ENCODE peak calls at places on chromosome 18, in ten cellular contexts. D, Q, N, L, P, C, H, O, A and Z are unnamed samples.

GRCh38 chr18:29191263-29191662 is 1014.3 kb upstream of the CDH2 start:
- DNase-seq in D (peak), Q (peak), N (no peak), L (no peak), P (no peak), C (no peak), H (no peak), O (no peak), A (no peak), Z (no peak)

GRCh38 chr18:33812186-33812585 is 234.2 kb downstream of the ASXL3 start:
- DNase-seq in D (no peak), Q (peak), N (no peak), L (no peak), P (no peak), C (no peak), H (no peak), O (no peak), A (no peak), Z (no peak)

GRCh38 chr18:48356909-48357631 is 52.1 kb downstream of the ZBTB7C start:
- DNase-seq in D (no peak), Q (no peak), N (no peak), L (no peak), P (no peak), C (no peak), H (no peak), O (no peak), A (no peak), Z (no peak)

GRCh38 chr18:26383454-26384270 is 157.4 kb downstream of the TAF4B start:
- DNase-seq in D (peak), Q (peak), N (no peak), L (no peak), P (peak), C (no peak), H (peak), O (no peak), A (no peak), Z (no peak)

GRCh38 chr18:63843008-63843407 is 44.5 kb upstream of the SERPINB2 start:
- DNase-seq in D (peak), Q (no peak), N (no peak), L (no peak), P (no peak), C (no peak), H (no peak), O (no peak), A (no peak), Z (no peak)

GRCh38 chr18:46260016-46260878 is 156.1 kb downstream of the HAUS1 start:
- DNase-seq in D (peak), Q (no peak), N (no peak), L (no peak), P (no peak), C (no peak), H (no peak), O (no peak), A (no peak), Z (no peak)

GRCh38 chr18:6055711-6056110 is 160.4 kb upstream of the TMEM200C start:
- DNase-seq in D (peak), Q (no peak), N (no peak), L (no peak), P (no peak), C (no peak), H (no peak), O (no peak), A (no peak), Z (no peak)

GRCh38 chr18:73749304-73749703 is 398.3 kb downstream of the FBXO15 start:
- DNase-seq in D (no peak), Q (no peak), N (no peak), L (no peak), P (no peak), C (no peak), H (no peak), O (no peak), A (no peak), Z (no peak)

GRCh38 chr18:421236-422155 is 79.0 kb downstream of the COLEC12 start:
- DNase-seq in D (peak), Q (peak), N (no peak), L (no peak), P (no peak), C (no peak), H (no peak), O (no peak), A (no peak), Z (no peak)

GRCh38 chr18:36307513-36307912 is 10.0 kb downstream of the FHOD3 start:
- DNase-seq in D (peak), Q (no peak), N (no peak), L (no peak), P (no peak), C (no peak), H (no peak), O (no peak), A (no peak), Z (no peak)

GRCh38 chr18:40413160-40413559 is 1541.9 kb upstream of the PIK3C3 start:
- DNase-seq in D (peak), Q (peak), N (no peak), L (no peak), P (no peak), C (no peak), H (peak), O (no peak), A (peak), Z (no peak)

GRCh38 chr18:49399003-49399402 is 61.4 kb downstream of the DYM start:
- DNase-seq in D (no peak), Q (peak), N (no peak), L (no peak), P (no peak), C (no peak), H (peak), O (no peak), A (no peak), Z (no peak)

GRCh38 chr18:3057526-3057925 is 44.6 kb upstream of the LPIN2 start:
- DNase-seq in D (no peak), Q (no peak), N (no peak), L (no peak), P (no peak), C (no peak), H (no peak), O (no peak), A (no peak), Z (no peak)

GRCh38 chr18:40293311-40293710 is 1661.7 kb upstream of the PIK3C3 start:
- DNase-seq in D (peak), Q (peak), N (no peak), L (no peak), P (no peak), C (no peak), H (no peak), O (no peak), A (no peak), Z (no peak)

GRCh38 chr18:37967261-37967660 is 401.7 kb upstream of the CELF4 start:
- DNase-seq in D (no peak), Q (no peak), N (no peak), L (no peak), P (no peak), C (no peak), H (no peak), O (no peak), A (no peak), Z (no peak)

GRCh38 chr18:60331890-60332289 is 40.7 kb downstream of the MC4R start:
- DNase-seq in D (no peak), Q (no peak), N (no peak), L (no peak), P (no peak), C (no peak), H (no peak), O (no peak), A (no peak), Z (no peak)

GRCh38 chr18:13831864-13832508 is 8.0 kb downstream of the MC5R start:
- DNase-seq in D (peak), Q (peak), N (no peak), L (no peak), P (no peak), C (no peak), H (peak), O (no peak), A (no peak), Z (no peak)

GRCh38 chr18:30405038-30405437 is 637.5 kb downstream of the DSC3 start:
- DNase-seq in D (no peak), Q (no peak), N (no peak), L (no peak), P (no peak), C (no peak), H (no peak), O (no peak), A (no peak), Z (no peak)

GRCh38 chr18:76953186-76953982 is 131.0 kb downstream of the ZNF236 start:
- DNase-seq in D (no peak), Q (no peak), N (no peak), L (peak), P (no peak), C (no peak), H (no peak), O (no peak), A (no peak), Z (no peak)

GRCh38 chr18:47606526-47606925 is 323.9 kb downstream of the SMAD2 start:
- DNase-seq in D (no peak), Q (no peak), N (no peak), L (no peak), P (no peak), C (no peak), H (no peak), O (no peak), A (no peak), Z (no peak)

GRCh38 chr18:51361130-51361860 is 163.8 kb upstream of the MEX3C start:
- DNase-seq in D (peak), Q (peak), N (no peak), L (no peak), P (peak), C (no peak), H (peak), O (no peak), A (no peak), Z (no peak)

GRCh38 chr18:73283788-73284187 is 416.0 kb upstream of the NETO1 start:
- DNase-seq in D (peak), Q (peak), N (no peak), L (no peak), P (no peak), C (no peak), H (no peak), O (no peak), A (no peak), Z (no peak)

GRCh38 chr18:62771494-62771893 is 56.2 kb downstream of the PHLPP1 start:
- DNase-seq in D (no peak), Q (no peak), N (no peak), L (no peak), P (no peak), C (no peak), H (no peak), O (no peak), A (no peak), Z (no peak)

GRCh38 chr18:25233582-25234362 is 118.2 kb downstream of the ZNF521 start:
- DNase-seq in D (peak), Q (no peak), N (no peak), L (no peak), P (no peak), C (no peak), H (no peak), O (no peak), A (no peak), Z (no peak)

GRCh38 chr18:13630869-13631268 is 95.5 kb downstream of the FAM210A start:
- DNase-seq in D (no peak), Q (no peak), N (no peak), L (no peak), P (no peak), C (no peak), H (no peak), O (no peak), A (no peak), Z (no peak)

GRCh38 chr18:13712400-13713131 is 13.8 kb downstream of the FAM210A start:
- DNase-seq in D (no peak), Q (no peak), N (no peak), L (peak), P (no peak), C (no peak), H (no peak), O (no peak), A (no peak), Z (no peak)

GRCh38 chr18:53610957-53611356 is 613.5 kb downstream of the MBD2 start:
- DNase-seq in D (no peak), Q (no peak), N (no peak), L (no peak), P (peak), C (no peak), H (no peak), O (no peak), A (no peak), Z (no peak)

GRCh38 chr18:3721771-3722661 is 272.0 kb downstream of the TGIF1 start:
- DNase-seq in D (no peak), Q (no peak), N (no peak), L (no peak), P (no peak), C (no peak), H (no peak), O (no peak), A (no peak), Z (no peak)

GRCh38 chr18:28801876-28802275 is 624.9 kb upstream of the CDH2 start:
- DNase-seq in D (no peak), Q (no peak), N (no peak), L (no peak), P (no peak), C (no peak), H (no peak), O (no peak), A (no peak), Z (no peak)

GRCh38 chr18:9614401-9615279 is at the start of gene PPP4R1:
- DNase-seq in D (peak), Q (peak), N (peak), L (peak), P (peak), C (peak), H (peak), O (peak), A (peak), Z (peak)

GRCh38 chr18:21361297-21361880 is 119.4 kb downstream of the GREB1L start:
- DNase-seq in D (peak), Q (peak), N (no peak), L (no peak), P (no peak), C (no peak), H (no peak), O (no peak), A (peak), Z (no peak)

GRCh38 chr18:36817039-36817438 is 11.8 kb downstream of the TPGS2 start:
- DNase-seq in D (no peak), Q (no peak), N (no peak), L (peak), P (no peak), C (no peak), H (no peak), O (no peak), A (no peak), Z (no peak)

GRCh38 chr18:58580623-58581022 is 48.3 kb downstream of the ALPK2 start:
- DNase-seq in D (peak), Q (peak), N (no peak), L (no peak), P (no peak), C (no peak), H (no peak), O (no peak), A (no peak), Z (no peak)
- TF ChIP-seq CTCF in D (no peak), Q (no peak), N (no peak), L (no peak), P (no peak), C (no peak), H (no peak), O (no peak), A (no peak), Z (no peak)

GRCh38 chr18:31680836-31681568 is 3.4 kb downstream of the B4GALT6 start:
- DNase-seq in D (peak), Q (peak), N (no peak), L (no peak), P (peak), C (no peak), H (no peak), O (no peak), A (no peak), Z (no peak)
- TF ChIP-seq CTCF in D (no peak), Q (no peak), N (peak), L (peak), P (peak), C (peak), H (peak), O (peak), A (peak), Z (peak)

GRCh38 chr18:23453657-23454011 is 547 bp downstream of the RIOK3 start:
- DNase-seq in D (peak), Q (peak), N (no peak), L (no peak), P (no peak), C (no peak), H (no peak), O (no peak), A (no peak), Z (no peak)

GRCh38 chr18:23460285-23461273 is 7.5 kb downstream of the RIOK3 start:
- DNase-seq in D (no peak), Q (no peak), N (no peak), L (no peak), P (no peak), C (no peak), H (no peak), O (no peak), A (no peak), Z (no peak)

GRCh38 chr18:23459530-23459921 is 6.4 kb downstream of the RIOK3 start:
- DNase-seq in D (no peak), Q (no peak), N (no peak), L (no peak), P (no peak), C (no peak), H (no peak), O (no peak), A (no peak), Z (no peak)

GRCh38 chr18:23458830-23459529 is 5.9 kb downstream of the RIOK3 start:
- DNase-seq in D (no peak), Q (no peak), N (no peak), L (no peak), P (no peak), C (no peak), H (no peak), O (no peak), A (no peak), Z (no peak)

DNA sequence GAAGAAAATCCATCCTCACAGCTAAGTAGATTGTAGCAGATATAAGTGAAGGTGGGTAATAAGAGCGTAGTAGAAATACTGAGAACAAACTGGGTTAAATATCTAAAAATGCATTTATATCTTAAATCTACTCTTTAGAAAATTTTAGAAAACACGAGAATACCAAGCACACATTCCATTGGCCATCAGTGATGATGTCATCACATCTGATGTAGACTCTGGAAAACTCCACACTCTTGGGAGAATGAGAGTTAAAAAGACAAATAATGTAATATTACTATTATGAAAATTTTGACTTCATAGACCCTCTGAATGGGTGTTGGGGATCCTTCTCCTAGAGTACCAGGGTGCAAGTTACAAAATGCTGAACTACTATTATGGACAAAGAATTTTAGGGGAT is 3.7 kb downstream of the RIOK3 start:
- DNase-seq in D (no peak), Q (no peak), N (no peak), L (no peak), P (no peak), C (no peak), H (no peak), O (no peak), A (no peak), Z (no peak)
- TF ChIP-seq CTCF in D (no peak), Q (no peak), N (no peak), L (no peak), P (no peak), C (no peak), H (no peak), O (no peak), A (no peak), Z (no peak)

GRCh38 chr18:58928401-58928800 is 63.7 kb downstream of the ZNF532 start:
- DNase-seq in D (no peak), Q (no peak), N (no peak), L (no peak), P (no peak), C (no peak), H (no peak), O (no peak), A (no peak), Z (no peak)

GRCh38 chr18:58927659-58928058 is 63.0 kb downstream of the ZNF532 start:
- DNase-seq in D (no peak), Q (no peak), N (no peak), L (no peak), P (no peak), C (no peak), H (no peak), O (no peak), A (no peak), Z (no peak)

GRCh38 chr18:58924473-58924872 is 59.8 kb downstream of the ZNF532 start:
- DNase-seq in D (no peak), Q (no peak), N (no peak), L (no peak), P (no peak), C (no peak), H (no peak), O (no peak), A (no peak), Z (no peak)

GRCh38 chr18:58922995-58923394 is 58.3 kb downstream of the ZNF532 start:
- DNase-seq in D (no peak), Q (no peak), N (no peak), L (no peak), P (no peak), C (no peak), H (no peak), O (no peak), A (no peak), Z (no peak)
- TF ChIP-seq CTCF in D (no peak), Q (no peak), N (no peak), L (no peak), P (no peak), C (no peak), H (no peak), O (no peak), A (no peak), Z (no peak)

DNA sequence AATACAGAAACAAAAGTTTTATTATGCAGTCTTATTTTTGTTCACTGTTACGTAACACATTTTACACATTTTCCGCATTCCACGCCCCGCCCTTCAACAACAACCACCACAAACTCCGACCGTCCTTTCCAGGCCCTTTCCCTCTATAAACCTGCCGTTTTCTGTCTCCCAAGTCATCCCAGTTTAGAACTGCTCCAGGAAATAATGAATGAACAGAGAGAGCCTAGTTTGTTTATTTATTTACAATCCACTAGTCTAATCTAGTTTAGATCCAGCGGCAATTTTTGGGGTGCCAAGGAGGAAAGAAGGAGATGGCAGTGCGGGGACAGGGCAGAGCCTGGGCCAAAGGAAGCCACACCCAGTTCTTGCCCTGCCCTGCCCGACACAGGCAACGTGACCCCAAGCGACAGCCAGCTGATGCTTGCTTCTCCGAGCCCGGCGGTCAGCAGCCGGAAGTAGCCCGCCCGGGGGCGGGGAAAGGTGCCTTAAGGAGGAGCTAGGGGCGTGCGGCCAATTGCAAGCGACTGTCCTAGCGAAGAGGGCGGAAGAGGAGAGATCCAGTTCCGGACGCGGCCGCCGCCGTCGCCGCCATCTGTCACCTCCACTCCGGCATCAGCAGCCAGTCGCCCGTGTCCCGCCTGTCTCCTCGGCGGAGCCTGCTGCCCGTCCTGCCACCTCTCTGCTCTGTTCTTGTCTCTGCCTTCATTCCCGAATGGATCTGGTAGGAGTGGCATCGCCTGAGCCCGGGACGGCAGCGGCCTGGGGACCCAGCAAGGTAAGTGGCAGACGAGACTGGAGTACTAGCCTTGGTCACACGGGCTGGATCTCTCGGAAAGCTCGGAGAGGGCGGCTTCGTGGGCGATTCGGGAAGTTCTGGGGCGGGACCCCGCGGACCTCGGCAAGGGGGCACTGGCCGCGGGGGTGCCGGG is at the start of gene RIOK3:
- DNase-seq in D (peak), Q (peak), N (peak), L (peak), P (peak), C (peak), H (peak), O (peak), A (peak), Z (peak)
- TF ChIP-seq CTCF in D (no peak), Q (no peak), N (no peak), L (no peak), P (no peak), C (no peak), H (no peak), O (no peak), A (peak), Z (no peak)